ENCODE peak calls at places on chromosomes 7 and 10, in eight cellular contexts. E is MM.1S, G is mesendoderm, W is cardiac muscle cell, M is choroid plexus epithelial cell, J is H7, N is GM23248, A is A549. I is an unnamed sample.

GRCh38 chr7:31111109-31111451 is 59.0 kb downstream of the ADCYAP1R1 start:
- DNase-seq in W (no peak), M (no peak), G (no peak), N (no peak), J (no peak), E (no peak), A (no peak), I (no peak)

GRCh38 chr7:85479918-85480658 is 293.2 kb upstream of the SEMA3D start:
- DNase-seq in M (no peak), J (no peak), W (no peak), G (no peak), E (no peak), A (no peak), N (peak; percentile 86), I (no peak)

GRCh38 chr10:110498087-110498981 is 627 bp downstream of the DUSP5 start:
- DNase-seq in W (peak; percentile 69), E (peak; percentile 58), A (peak; percentile 56), G (peak; percentile 67), M (peak; percentile 70), J (peak; percentile 76), N (peak; percentile 87), I (no peak)

GRCh38 chr7:1954366-1955004 is 278.3 kb downstream of the MAD1L1 start:
- DNase-seq in M (no peak), W (no peak), J (peak; percentile 87), E (no peak), G (no peak), A (no peak), N (peak; percentile 3), I (no peak)

GRCh38 chr10:69486922-69487730 is 35.9 kb downstream of the TSPAN15 start:
- DNase-seq in J (no peak), M (no peak), W (peak; percentile 46), G (no peak), N (no peak), A (no peak), E (no peak), I (no peak)

GRCh38 chr10:90288403-90288933 is 569.4 kb downstream of the HTR7 start:
- DNase-seq in W (no peak), G (peak; percentile 57), E (no peak), J (peak; percentile 15), M (peak; percentile 80), A (no peak), N (no peak), I (no peak)

GRCh38 chr10:86401588-86402282 is 35.1 kb upstream of the GRID1 start:
- DNase-seq in A (peak; percentile 31), E (no peak), M (peak; percentile 37), J (peak; percentile 78), N (peak; percentile 56), W (no peak), G (no peak), I (no peak)

GRCh38 chr7:16564909-16565426 is 38.3 kb downstream of the LRRC72 start:
- DNase-seq in G (peak; percentile 79), A (peak; percentile 58), J (peak; percentile 46), N (peak; percentile 66), M (peak; percentile 76), E (peak; percentile 61), W (peak; percentile 75), I (peak; percentile 80)

GRCh38 chr10:70418229-70418628 is 14.3 kb downstream of the EIF4EBP2 start:
- DNase-seq in G (no peak), E (no peak), A (peak; percentile 10), W (no peak), N (peak; percentile 68), J (no peak), M (peak; percentile 73), I (no peak)

DNA sequence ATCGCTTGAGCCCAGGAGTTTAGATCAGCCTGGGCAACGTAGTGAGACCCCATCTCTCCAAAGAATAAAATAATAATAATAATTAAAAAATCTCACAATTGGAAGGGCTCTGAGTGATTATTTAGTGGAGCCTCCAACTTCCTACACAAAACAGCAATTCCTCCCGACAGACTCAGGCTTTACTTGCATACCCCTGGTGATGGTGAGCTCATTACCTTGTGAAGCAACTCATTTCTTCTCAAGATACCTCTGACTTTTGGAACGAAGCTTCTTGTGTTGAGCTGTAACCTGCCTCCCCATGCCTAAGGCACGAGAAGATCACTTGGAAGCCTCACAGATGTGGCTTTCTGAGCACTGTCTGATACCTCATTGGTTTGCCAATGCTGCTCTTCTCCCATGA is 768.8 kb downstream of the TYW1 start:
- DNase-seq in N (no peak), A (no peak), J (no peak), E (no peak), M (no peak), W (no peak), G (no peak), I (no peak)
- H3K4me3 ChIP-seq in N (no peak overlapping the region), A (no peak overlapping the region), J (no peak overlapping the region), E (no peak overlapping the region), M (no peak overlapping the region), W (no peak overlapping the region), G (no peak overlapping the region), I (no peak overlapping the region)

GRCh38 chr10:95759233-95759826 is 3.4 kb downstream of the ENTPD1 start:
- DNase-seq in N (no peak), E (no peak), M (peak; percentile 36), A (no peak), J (no peak), W (no peak), G (no peak), I (no peak)

GRCh38 chr10:95756796-95757657 is 1.1 kb downstream of the ENTPD1 start:
- DNase-seq in N (no peak), W (no peak), M (no peak), G (no peak), J (no peak), A (no peak), E (no peak), I (no peak)

GRCh38 chr10:95758351-95759025 is 2.5 kb downstream of the ENTPD1 start:
- DNase-seq in J (no peak), A (peak; percentile 4), W (no peak), E (no peak), M (peak; percentile 28), G (no peak), N (no peak), I (no peak)

GRCh38 chr10:95756061-95756751 is at the start of gene ENTPD1:
- DNase-seq in W (peak; percentile 9), A (no peak), E (no peak), G (peak; percentile 41), N (no peak), J (peak; percentile 45), M (peak; percentile 73), I (no peak)

DNA sequence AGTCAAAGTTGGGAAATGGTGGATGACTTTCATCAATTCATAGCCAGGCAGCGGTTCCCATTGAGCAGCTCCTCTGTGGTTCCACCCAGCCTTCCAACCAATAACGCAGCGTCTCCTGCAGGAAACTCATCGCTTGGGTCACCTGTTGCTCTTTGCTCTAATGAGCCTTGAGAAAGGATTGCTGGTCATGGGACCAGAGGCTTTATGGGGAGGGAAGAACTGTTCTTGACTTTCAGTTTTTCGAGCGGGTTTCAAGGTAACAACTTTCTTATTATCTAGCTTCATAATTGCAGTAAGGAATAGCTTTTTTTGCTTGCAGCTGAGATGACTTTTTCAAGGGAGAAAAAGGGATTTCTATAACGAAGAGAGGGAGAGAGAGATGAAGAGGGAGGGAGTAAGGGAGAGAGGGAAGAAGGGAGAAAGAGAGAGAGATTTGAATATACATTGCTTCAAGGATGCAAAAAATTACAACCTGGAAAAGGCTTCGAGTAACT is 405 bp upstream of the ENTPD1 start:
- DNase-seq in W (peak; percentile 13), A (peak; percentile 31), G (peak; percentile 77), E (no peak), M (peak; percentile 61), J (peak; percentile 56), N (no peak), I (no peak)
- H3K4me3 ChIP-seq in W (peak overlapping the region; percentile 13), A (peak overlapping the region; percentile 32), G (peak overlapping the region; percentile 10), E (no peak overlapping the region), M (peak overlapping the region; percentile 49), J (peak overlapping the region; percentile 28), N (no peak overlapping the region), I (no peak overlapping the region)

GRCh38 chr10:102120987-102121738 is 995 bp upstream of the LDB1 start:
- DNase-seq in A (no peak), G (peak; percentile 99), E (no peak), N (peak; percentile 63), J (peak; percentile 88), W (peak; percentile 74), M (peak; percentile 96), I (no peak)

GRCh38 chr10:102120142-102120986 is at the start of gene LDB1:
- DNase-seq in J (peak; percentile 93), M (peak; percentile 91), N (peak; percentile 84), E (peak; percentile 75), W (peak; percentile 92), A (peak; percentile 72), G (peak; percentile 92), I (peak; percentile 54)

GRCh38 chr10:102122450-102122849 is 2.3 kb upstream of the LDB1 start:
- DNase-seq in W (no peak), N (no peak), E (no peak), A (no peak), M (no peak), J (no peak), G (peak; percentile 37), I (no peak)

GRCh38 chr10:102123223-102123622 is 3.1 kb upstream of the LDB1 start:
- DNase-seq in E (no peak), G (no peak), M (no peak), J (no peak), W (no peak), A (no peak), N (no peak), I (no peak)

DNA sequence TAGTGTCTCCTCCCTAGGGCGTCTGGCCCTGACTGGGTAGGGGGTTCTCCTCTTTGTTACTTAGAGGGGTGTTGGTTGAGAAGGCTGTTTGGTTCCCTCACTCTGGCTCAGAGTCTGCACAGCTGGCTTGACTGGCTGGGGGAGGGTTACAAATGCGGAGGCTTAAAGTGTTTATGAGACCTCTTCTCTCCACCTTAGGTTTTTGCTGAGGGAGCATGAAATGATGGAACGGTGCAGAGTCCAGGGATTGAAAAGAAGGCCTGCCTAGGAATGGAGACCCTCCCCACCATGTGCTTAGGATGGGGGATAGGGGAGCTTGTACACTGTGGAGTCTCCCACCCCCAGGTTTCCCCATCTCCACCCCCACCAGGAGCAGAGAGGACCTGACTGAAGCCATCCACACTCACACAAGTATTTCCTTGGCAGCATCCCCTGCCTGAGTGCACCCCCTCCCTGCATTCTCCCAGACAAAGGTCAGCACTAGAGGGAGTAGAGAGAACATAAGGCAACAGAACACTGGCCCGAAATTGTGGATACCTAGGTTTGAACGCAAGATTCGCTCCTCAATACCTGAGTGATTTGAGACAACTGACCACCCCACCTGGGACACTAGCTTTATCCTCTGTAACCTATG is 1.7 kb upstream of the LDB1 start:
- DNase-seq in J (peak; percentile 77), N (peak; percentile 42), G (peak; percentile 92), M (peak; percentile 75), W (peak; percentile 51), E (no peak), A (no peak), I (no peak)
- H3K4me3 ChIP-seq in J (peak overlapping the region; percentile 14), N (peak overlapping the region; percentile 91), G (no peak overlapping the region), M (peak overlapping the region; percentile 96), W (peak overlapping the region; percentile 73), E (no peak overlapping the region), A (no peak overlapping the region), I (no peak overlapping the region)

DNA sequence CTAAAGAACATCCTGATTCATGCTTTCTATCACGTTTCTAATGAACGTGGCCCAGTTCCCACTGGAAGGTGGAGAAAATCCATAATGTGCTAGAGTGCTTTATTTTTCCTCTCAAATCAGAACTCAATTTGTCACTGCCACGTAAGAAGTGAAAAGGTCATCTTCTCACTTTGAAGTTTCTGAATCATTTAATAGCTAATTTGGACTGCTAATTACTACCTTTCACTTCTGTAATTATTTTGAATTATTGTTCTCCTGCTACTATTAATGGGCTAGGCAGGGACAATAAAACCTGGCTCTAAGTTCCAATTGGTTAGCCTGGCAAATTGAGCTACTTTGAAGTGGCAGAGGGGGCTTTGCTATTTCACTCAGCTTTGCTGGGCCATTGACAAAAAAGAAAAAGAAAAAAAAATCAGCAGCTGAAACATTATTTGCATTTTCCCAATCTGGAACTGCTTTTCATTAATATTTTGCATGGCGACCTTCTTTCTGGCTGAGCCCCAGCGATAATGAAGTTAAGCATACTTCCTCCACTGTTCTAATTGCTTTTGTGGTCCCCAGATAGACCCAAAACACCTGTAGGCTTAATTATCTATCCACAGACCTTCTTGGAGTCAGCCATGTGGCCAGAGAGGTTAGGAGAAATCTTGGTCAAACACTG is 264.2 kb downstream of the SEC23IP start:
- DNase-seq in W (no peak), E (no peak), M (no peak), J (no peak), N (no peak), G (no peak), A (no peak), I (no peak)
- H3K4me3 ChIP-seq in W (no peak overlapping the region), E (no peak overlapping the region), M (no peak overlapping the region), J (no peak overlapping the region), N (no peak overlapping the region), G (no peak overlapping the region), A (no peak overlapping the region), I (no peak overlapping the region)

I was measured in Jurkat, Clone E6-1.